ENCODE peak calls at places on chromosomes 3 and 15, in six cellular contexts. T, E, R, Q, D and C are unnamed samples.

GRCh38 chr3:138397983-138398382 is 36.4 kb upstream of the ESYT3 start:
- DNase-seq in T (no peak), E (no peak), R (no peak), Q (peak), D (no peak), C (no peak)

GRCh38 chr3:156351783-156352182 is 203.1 kb downstream of the SSR3 start:
- DNase-seq in T (no peak), E (no peak), R (no peak), Q (no peak), D (no peak), C (no peak)

GRCh38 chr3:115401298-115401697 is 222.0 kb upstream of the GAP43 start:
- DNase-seq in T (no peak), E (no peak), R (peak), Q (peak), D (peak), C (no peak)

GRCh38 chr3:140341817-140342403 is 336.0 kb upstream of the TRIM42 start:
- DNase-seq in T (no peak), E (no peak), R (no peak), Q (no peak), D (no peak), C (peak)

GRCh38 chr15:60838206-60838605 is 359.3 kb upstream of the ICE2 start:
- DNase-seq in T (no peak), E (no peak), R (no peak), Q (no peak), D (no peak), C (no peak)

GRCh38 chr15:95910643-95911212 is 419.8 kb upstream of the NR2F2 start:
- DNase-seq in T (no peak), E (no peak), R (no peak), Q (no peak), D (no peak), C (peak)

GRCh38 chr3:73695841-73696240 is 71.1 kb upstream of the PDZRN3 start:
- DNase-seq in T (no peak), E (no peak), R (no peak), Q (no peak), D (no peak), C (no peak)

GRCh38 chr3:46934508-46935167 is 41.9 kb downstream of the CCDC12 start:
- DNase-seq in T (no peak), E (no peak), R (peak), Q (peak), D (peak), C (no peak)

GRCh38 chr3:193872265-193872753 is 263.6 kb upstream of the HES1 start:
- DNase-seq in T (no peak), E (no peak), R (peak), Q (peak), D (peak), C (no peak)